ENCODE peak calls at places on chromosomes 3 and 15, in ten cellular contexts. One of them, this sample, is unnamed.

GRCh38 chr3:72973031-72973723 is 23.4 kb upstream of the PPP4R2 start:
- DNase-seq in RWPE1: no peak
- DNase-seq in cardiac muscle cell: no peak
- DNase-seq in adrenal gland: no peak
- DNase-seq in mesenchymal stem cell: peak
- DNase-seq in heart right ventricle: no peak
- DNase-seq in HL-60: no peak
- DNase-seq in lower lobe of right lung: no peak
- DNase-seq in mammary epithelial cell: peak
- DNase-seq in kidney: no peak
- DNase-seq in this sample: no peak

GRCh38 chr3:138186216-138186615 is 885 bp upstream of the ARMC8 start:
- DNase-seq in RWPE1: no peak
- DNase-seq in cardiac muscle cell: no peak
- DNase-seq in adrenal gland: no peak
- DNase-seq in mesenchymal stem cell: no peak
- DNase-seq in heart right ventricle: no peak
- DNase-seq in HL-60: no peak
- DNase-seq in lower lobe of right lung: no peak
- DNase-seq in mammary epithelial cell: peak
- DNase-seq in kidney: no peak
- DNase-seq in this sample: no peak

GRCh38 chr3:30293621-30294240 is 312.7 kb upstream of the TGFBR2 start:
- DNase-seq in RWPE1: no peak
- DNase-seq in cardiac muscle cell: no peak
- DNase-seq in adrenal gland: no peak
- DNase-seq in mesenchymal stem cell: no peak
- DNase-seq in heart right ventricle: no peak
- DNase-seq in HL-60: no peak
- DNase-seq in lower lobe of right lung: no peak
- DNase-seq in mammary epithelial cell: no peak
- DNase-seq in kidney: no peak
- DNase-seq in this sample: no peak

GRCh38 chr15:48336940-48337339 is 5.7 kb downstream of the DUT start:
- DNase-seq in RWPE1: peak
- DNase-seq in cardiac muscle cell: peak
- DNase-seq in adrenal gland: no peak
- DNase-seq in mesenchymal stem cell: peak
- DNase-seq in heart right ventricle: no peak
- DNase-seq in HL-60: no peak
- DNase-seq in lower lobe of right lung: no peak
- DNase-seq in mammary epithelial cell: no peak
- DNase-seq in kidney: no peak
- DNase-seq in this sample: no peak

GRCh38 chr3:42667523-42668402 is 14.3 kb downstream of the ZBTB47 start:
- DNase-seq in RWPE1: no peak
- DNase-seq in cardiac muscle cell: no peak
- DNase-seq in adrenal gland: peak
- DNase-seq in mesenchymal stem cell: no peak
- DNase-seq in heart right ventricle: no peak
- DNase-seq in HL-60: no peak
- DNase-seq in lower lobe of right lung: no peak
- DNase-seq in mammary epithelial cell: no peak
- DNase-seq in kidney: peak
- DNase-seq in this sample: no peak

GRCh38 chr15:57476533-57476975 is 100.2 kb downstream of the CGNL1 start:
- DNase-seq in RWPE1: no peak
- DNase-seq in cardiac muscle cell: no peak
- DNase-seq in adrenal gland: no peak
- DNase-seq in mesenchymal stem cell: peak
- DNase-seq in heart right ventricle: no peak
- DNase-seq in HL-60: no peak
- DNase-seq in lower lobe of right lung: no peak
- DNase-seq in mammary epithelial cell: peak
- DNase-seq in kidney: no peak
- DNase-seq in this sample: peak

GRCh38 chr3:43523454-43524053 is 98.3 kb downstream of the ANO10 start:
- DNase-seq in RWPE1: no peak
- DNase-seq in cardiac muscle cell: no peak
- DNase-seq in adrenal gland: no peak
- DNase-seq in mesenchymal stem cell: peak
- DNase-seq in heart right ventricle: no peak
- DNase-seq in HL-60: no peak
- DNase-seq in lower lobe of right lung: no peak
- DNase-seq in mammary epithelial cell: peak
- DNase-seq in kidney: no peak
- DNase-seq in this sample: no peak

GRCh38 chr3:5160926-5161858 is 26.3 kb upstream of the EDEM1 start:
- DNase-seq in RWPE1: peak
- DNase-seq in cardiac muscle cell: peak
- DNase-seq in adrenal gland: no peak
- DNase-seq in mesenchymal stem cell: peak
- DNase-seq in heart right ventricle: no peak
- DNase-seq in HL-60: no peak
- DNase-seq in lower lobe of right lung: no peak
- DNase-seq in mammary epithelial cell: peak
- DNase-seq in kidney: no peak
- DNase-seq in this sample: no peak

GRCh38 chr3:187291001-187291511 is 481 bp downstream of the MASP1 start:
- DNase-seq in RWPE1: no peak
- DNase-seq in cardiac muscle cell: peak
- DNase-seq in adrenal gland: no peak
- DNase-seq in mesenchymal stem cell: peak
- DNase-seq in heart right ventricle: no peak
- DNase-seq in HL-60: no peak
- DNase-seq in lower lobe of right lung: no peak
- DNase-seq in mammary epithelial cell: no peak
- DNase-seq in kidney: no peak
- DNase-seq in this sample: no peak

GRCh38 chr3:187292186-187292585 is 649 bp upstream of the MASP1 start:
- DNase-seq in RWPE1: no peak
- DNase-seq in cardiac muscle cell: peak
- DNase-seq in adrenal gland: no peak
- DNase-seq in mesenchymal stem cell: peak
- DNase-seq in heart right ventricle: no peak
- DNase-seq in HL-60: no peak
- DNase-seq in lower lobe of right lung: no peak
- DNase-seq in mammary epithelial cell: no peak
- DNase-seq in kidney: no peak
- DNase-seq in this sample: no peak

GRCh38 chr3:187292631-187293513 is 1.3 kb upstream of the MASP1 start:
- DNase-seq in RWPE1: no peak
- DNase-seq in cardiac muscle cell: no peak
- DNase-seq in adrenal gland: no peak
- DNase-seq in mesenchymal stem cell: peak
- DNase-seq in heart right ventricle: peak
- DNase-seq in HL-60: no peak
- DNase-seq in lower lobe of right lung: no peak
- DNase-seq in mammary epithelial cell: no peak
- DNase-seq in kidney: no peak
- DNase-seq in this sample: no peak

GRCh38 chr3:187290561-187290960 is 976 bp downstream of the MASP1 start:
- DNase-seq in RWPE1: no peak
- DNase-seq in cardiac muscle cell: no peak
- DNase-seq in adrenal gland: no peak
- DNase-seq in mesenchymal stem cell: peak
- DNase-seq in heart right ventricle: no peak
- DNase-seq in HL-60: no peak
- DNase-seq in lower lobe of right lung: no peak
- DNase-seq in mammary epithelial cell: no peak
- DNase-seq in kidney: no peak
- DNase-seq in this sample: no peak

GRCh38 chr3:187291512-187292132 is at the start of gene MASP1:
- DNase-seq in RWPE1: no peak
- DNase-seq in cardiac muscle cell: peak
- DNase-seq in adrenal gland: peak
- DNase-seq in mesenchymal stem cell: peak
- DNase-seq in heart right ventricle: peak
- DNase-seq in HL-60: no peak
- DNase-seq in lower lobe of right lung: no peak
- DNase-seq in mammary epithelial cell: no peak
- DNase-seq in kidney: peak
- DNase-seq in this sample: no peak
- H3K27ac ChIP-seq in RWPE1: no peak
- H3K27ac ChIP-seq in cardiac muscle cell: peak
- H3K27ac ChIP-seq in adrenal gland: no peak
- H3K27ac ChIP-seq in mesenchymal stem cell: no peak
- H3K27ac ChIP-seq in heart right ventricle: peak
- H3K27ac ChIP-seq in HL-60: no peak
- H3K27ac ChIP-seq in lower lobe of right lung: peak
- H3K27ac ChIP-seq in mammary epithelial cell: no peak
- H3K27ac ChIP-seq in kidney: peak
- H3K27ac ChIP-seq in this sample: no peak

DNA sequence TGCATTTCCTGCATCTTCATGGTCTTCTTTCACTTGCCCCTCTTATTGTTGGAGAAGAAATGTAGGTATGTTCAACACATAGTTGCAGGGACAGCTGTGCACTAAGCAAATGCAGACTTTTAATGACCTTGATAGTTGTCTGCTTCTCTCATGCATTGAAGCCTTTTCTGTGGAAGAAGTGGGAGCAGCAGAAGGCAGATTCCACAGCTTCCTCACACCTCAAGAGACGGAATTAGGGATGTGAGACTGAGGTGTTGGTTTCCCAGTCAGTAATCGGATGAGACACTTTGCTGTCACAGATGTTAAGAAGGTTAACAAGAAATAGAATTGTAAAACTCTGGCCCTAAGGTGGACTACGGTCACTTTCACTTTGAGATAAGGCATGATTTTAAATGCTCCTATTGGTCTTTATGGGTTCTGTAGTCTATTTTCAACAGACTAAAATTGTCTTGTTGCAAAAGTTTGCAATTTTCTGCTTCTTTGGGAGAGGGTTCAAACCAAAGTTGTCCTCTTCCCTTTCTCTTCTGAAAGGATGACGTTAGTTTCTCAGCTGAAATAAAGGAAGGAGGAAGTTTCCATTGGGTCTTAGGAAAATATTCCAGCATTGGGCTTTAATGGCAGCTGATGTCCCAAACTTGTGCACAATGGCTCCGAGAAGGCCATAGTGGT is 117.4 kb downstream of the LPP start:
- DNase-seq in RWPE1: no peak
- DNase-seq in cardiac muscle cell: no peak
- DNase-seq in adrenal gland: no peak
- DNase-seq in mesenchymal stem cell: no peak
- DNase-seq in heart right ventricle: no peak
- DNase-seq in HL-60: no peak
- DNase-seq in lower lobe of right lung: no peak
- DNase-seq in mammary epithelial cell: no peak
- DNase-seq in kidney: no peak
- DNase-seq in this sample: no peak
- H3K27ac ChIP-seq in RWPE1: no peak
- H3K27ac ChIP-seq in cardiac muscle cell: peak
- H3K27ac ChIP-seq in adrenal gland: no peak
- H3K27ac ChIP-seq in mesenchymal stem cell: peak
- H3K27ac ChIP-seq in heart right ventricle: peak
- H3K27ac ChIP-seq in HL-60: no peak
- H3K27ac ChIP-seq in lower lobe of right lung: peak
- H3K27ac ChIP-seq in mammary epithelial cell: peak
- H3K27ac ChIP-seq in kidney: peak
- H3K27ac ChIP-seq in this sample: no peak

GRCh38 chr15:101201411-101202174 is 50.3 kb downstream of the CHSY1 start:
- DNase-seq in RWPE1: peak
- DNase-seq in cardiac muscle cell: peak
- DNase-seq in adrenal gland: peak
- DNase-seq in mesenchymal stem cell: peak
- DNase-seq in heart right ventricle: peak
- DNase-seq in HL-60: peak
- DNase-seq in lower lobe of right lung: peak
- DNase-seq in mammary epithelial cell: peak
- DNase-seq in kidney: peak
- DNase-seq in this sample: peak

GRCh38 chr15:101198820-101199219 is 53.0 kb downstream of the CHSY1 start:
- DNase-seq in RWPE1: no peak
- DNase-seq in cardiac muscle cell: no peak
- DNase-seq in adrenal gland: no peak
- DNase-seq in mesenchymal stem cell: peak
- DNase-seq in heart right ventricle: no peak
- DNase-seq in HL-60: no peak
- DNase-seq in lower lobe of right lung: no peak
- DNase-seq in mammary epithelial cell: no peak
- DNase-seq in kidney: no peak
- DNase-seq in this sample: no peak

GRCh38 chr15:101200181-101200580 is 51.7 kb downstream of the CHSY1 start:
- DNase-seq in RWPE1: no peak
- DNase-seq in cardiac muscle cell: no peak
- DNase-seq in adrenal gland: no peak
- DNase-seq in mesenchymal stem cell: no peak
- DNase-seq in heart right ventricle: no peak
- DNase-seq in HL-60: no peak
- DNase-seq in lower lobe of right lung: no peak
- DNase-seq in mammary epithelial cell: no peak
- DNase-seq in kidney: no peak
- DNase-seq in this sample: no peak

GRCh38 chr15:101194246-101195138 is 57.4 kb downstream of the CHSY1 start:
- DNase-seq in RWPE1: no peak
- DNase-seq in cardiac muscle cell: no peak
- DNase-seq in adrenal gland: no peak
- DNase-seq in mesenchymal stem cell: no peak
- DNase-seq in heart right ventricle: no peak
- DNase-seq in HL-60: no peak
- DNase-seq in lower lobe of right lung: no peak
- DNase-seq in mammary epithelial cell: no peak
- DNase-seq in kidney: no peak
- DNase-seq in this sample: no peak

DNA sequence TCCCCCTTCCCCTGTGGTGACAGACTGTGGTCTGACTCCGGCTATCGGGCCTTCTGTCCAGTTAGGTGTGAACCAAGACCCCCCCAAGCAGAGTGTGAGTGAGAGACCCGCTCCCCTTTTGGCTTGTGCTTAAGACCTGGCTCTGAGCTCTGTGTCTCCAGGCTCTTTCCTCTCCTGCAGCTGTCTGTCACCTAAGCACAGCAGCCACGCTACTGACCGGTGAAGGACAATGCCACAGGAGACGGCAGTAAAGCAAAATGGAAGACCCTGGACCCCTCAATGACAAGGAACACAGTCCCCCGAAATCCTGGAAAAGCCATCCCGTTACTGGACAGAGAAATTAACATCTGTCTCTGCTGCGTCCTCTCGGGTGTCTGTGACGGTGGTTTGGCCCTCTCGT is 53.8 kb downstream of the CHSY1 start:
- DNase-seq in RWPE1: no peak
- DNase-seq in cardiac muscle cell: no peak
- DNase-seq in adrenal gland: no peak
- DNase-seq in mesenchymal stem cell: no peak
- DNase-seq in heart right ventricle: no peak
- DNase-seq in HL-60: no peak
- DNase-seq in lower lobe of right lung: no peak
- DNase-seq in mammary epithelial cell: no peak
- DNase-seq in kidney: no peak
- DNase-seq in this sample: no peak
- H3K27ac ChIP-seq in RWPE1: peak
- H3K27ac ChIP-seq in cardiac muscle cell: peak
- H3K27ac ChIP-seq in adrenal gland: peak
- H3K27ac ChIP-seq in mesenchymal stem cell: no peak
- H3K27ac ChIP-seq in heart right ventricle: peak
- H3K27ac ChIP-seq in HL-60: no peak
- H3K27ac ChIP-seq in lower lobe of right lung: peak
- H3K27ac ChIP-seq in mammary epithelial cell: no peak
- H3K27ac ChIP-seq in kidney: no peak
- H3K27ac ChIP-seq in this sample: no peak

DNA sequence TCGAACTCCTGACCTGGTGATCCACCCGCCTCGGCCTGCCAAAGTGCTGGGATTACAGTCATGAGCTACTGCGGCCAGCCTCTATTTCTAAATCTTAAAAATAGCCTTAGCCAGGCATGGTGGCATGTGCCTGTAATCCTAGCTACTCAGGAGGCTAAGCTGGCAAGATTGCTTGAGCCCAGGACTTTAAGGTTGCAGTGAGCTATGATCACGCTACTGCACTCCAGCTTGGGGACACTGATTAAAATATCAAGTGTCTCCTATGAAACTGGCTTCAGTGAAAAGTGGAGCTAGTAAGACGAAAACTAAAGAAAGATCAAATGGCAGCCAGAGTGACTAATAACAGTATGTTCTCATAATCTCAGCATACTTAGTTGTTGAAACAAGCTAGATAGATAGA is 112.5 kb downstream of the STT3B start:
- DNase-seq in RWPE1: no peak
- DNase-seq in cardiac muscle cell: no peak
- DNase-seq in adrenal gland: no peak
- DNase-seq in mesenchymal stem cell: no peak
- DNase-seq in heart right ventricle: no peak
- DNase-seq in HL-60: no peak
- DNase-seq in lower lobe of right lung: no peak
- DNase-seq in mammary epithelial cell: no peak
- DNase-seq in kidney: no peak
- DNase-seq in this sample: no peak
- H3K27ac ChIP-seq in RWPE1: no peak
- H3K27ac ChIP-seq in cardiac muscle cell: no peak
- H3K27ac ChIP-seq in adrenal gland: no peak
- H3K27ac ChIP-seq in mesenchymal stem cell: no peak
- H3K27ac ChIP-seq in heart right ventricle: no peak
- H3K27ac ChIP-seq in HL-60: no peak
- H3K27ac ChIP-seq in lower lobe of right lung: no peak
- H3K27ac ChIP-seq in mammary epithelial cell: no peak
- H3K27ac ChIP-seq in kidney: no peak
- H3K27ac ChIP-seq in this sample: no peak

This sample was measured in epithelial cell of prostate.